ENCODE peak calls at places on chromosomes 11 and 22, in five cellular contexts. One of them, this sample, is unnamed.

GRCh38 chr22:21758465-21758864 is 22.9 kb upstream of the YPEL1 start:
- DNase-seq in fibroblast of mammary gland: no peak
- DNase-seq in mammary epithelial cell: no peak
- DNase-seq in brain microvascular endothelial cell: no peak
- DNase-seq in psoas muscle: no peak
- DNase-seq in this sample: no peak

GRCh38 chr11:2248242-2248641 is 22.1 kb downstream of the ASCL2 start:
- DNase-seq in mammary epithelial cell: no peak
- DNase-seq in brain microvascular endothelial cell: no peak
- DNase-seq in psoas muscle: peak; percentile 4
- DNase-seq in fibroblast of mammary gland: no peak
- DNase-seq in this sample: no peak

GRCh38 chr11:68946416-68947090 is 34.2 kb downstream of the MRGPRD start:
- DNase-seq in psoas muscle: no peak
- DNase-seq in mammary epithelial cell: peak; percentile 68
- DNase-seq in brain microvascular endothelial cell: peak; percentile 72
- DNase-seq in fibroblast of mammary gland: peak; percentile 82
- DNase-seq in this sample: peak; percentile 89

GRCh38 chr11:117750916-117751773 is 45.9 kb downstream of the DSCAML1 start:
- DNase-seq in fibroblast of mammary gland: no peak
- DNase-seq in brain microvascular endothelial cell: no peak
- DNase-seq in mammary epithelial cell: no peak
- DNase-seq in psoas muscle: no peak
- DNase-seq in this sample: no peak

GRCh38 chr11:127993788-127994187 is 593.6 kb downstream of the ETS1 start:
- DNase-seq in fibroblast of mammary gland: no peak
- DNase-seq in psoas muscle: no peak
- DNase-seq in brain microvascular endothelial cell: no peak
- DNase-seq in mammary epithelial cell: no peak
- DNase-seq in this sample: no peak

GRCh38 chr22:30265851-30266444 is 703 bp downstream of the OSM start:
- DNase-seq in mammary epithelial cell: no peak
- DNase-seq in fibroblast of mammary gland: peak; percentile 33
- DNase-seq in brain microvascular endothelial cell: no peak
- DNase-seq in psoas muscle: no peak
- DNase-seq in this sample: no peak

GRCh38 chr11:33262016-33262638 is 4.9 kb downstream of the HIPK3 start:
- DNase-seq in mammary epithelial cell: no peak
- DNase-seq in fibroblast of mammary gland: peak; percentile 30
- DNase-seq in brain microvascular endothelial cell: no peak
- DNase-seq in psoas muscle: no peak
- DNase-seq in this sample: peak; percentile 23

GRCh38 chr22:50435701-50436115 is 39.1 kb downstream of the SBF1 start:
- DNase-seq in brain microvascular endothelial cell: no peak
- DNase-seq in fibroblast of mammary gland: no peak
- DNase-seq in psoas muscle: peak; percentile 3
- DNase-seq in mammary epithelial cell: peak; percentile 39
- DNase-seq in this sample: no peak

GRCh38 chr11:19374189-19374588 is 133.4 kb upstream of the E2F8 start:
- DNase-seq in fibroblast of mammary gland: peak; percentile 100
- DNase-seq in psoas muscle: peak; percentile 23
- DNase-seq in mammary epithelial cell: peak; percentile 93
- DNase-seq in brain microvascular endothelial cell: peak; percentile 90
- DNase-seq in this sample: peak; percentile 83

GRCh38 chr11:123707606-123708205 is 33.8 kb downstream of the ZNF202 start:
- DNase-seq in brain microvascular endothelial cell: peak; percentile 78
- DNase-seq in psoas muscle: peak; percentile 25
- DNase-seq in mammary epithelial cell: peak; percentile 52
- DNase-seq in fibroblast of mammary gland: peak; percentile 69
- DNase-seq in this sample: peak; percentile 87

GRCh38 chr11:70020336-70021214 is 57.5 kb upstream of the ANO1 start:
- DNase-seq in fibroblast of mammary gland: peak; percentile 36
- DNase-seq in brain microvascular endothelial cell: peak; percentile 28
- DNase-seq in psoas muscle: no peak
- DNase-seq in mammary epithelial cell: no peak
- DNase-seq in this sample: no peak

GRCh38 chr11:29173660-29174062 is 843.2 kb downstream of the KCNA4 start:
- DNase-seq in brain microvascular endothelial cell: peak; percentile 50
- DNase-seq in mammary epithelial cell: peak; percentile 73
- DNase-seq in psoas muscle: no peak
- DNase-seq in fibroblast of mammary gland: peak; percentile 10
- DNase-seq in this sample: peak; percentile 92

GRCh38 chr11:66956689-66957290 is 1.4 kb downstream of the PC start:
- DNase-seq in fibroblast of mammary gland: peak; percentile 95
- DNase-seq in mammary epithelial cell: peak; percentile 81
- DNase-seq in psoas muscle: no peak
- DNase-seq in brain microvascular endothelial cell: peak; percentile 75
- DNase-seq in this sample: peak; percentile 97

GRCh38 chr11:4607111-4607510 is 920 bp downstream of the TRIM68 start:
- DNase-seq in brain microvascular endothelial cell: no peak
- DNase-seq in mammary epithelial cell: no peak
- DNase-seq in psoas muscle: no peak
- DNase-seq in fibroblast of mammary gland: peak; percentile 32
- DNase-seq in this sample: no peak

DNA sequence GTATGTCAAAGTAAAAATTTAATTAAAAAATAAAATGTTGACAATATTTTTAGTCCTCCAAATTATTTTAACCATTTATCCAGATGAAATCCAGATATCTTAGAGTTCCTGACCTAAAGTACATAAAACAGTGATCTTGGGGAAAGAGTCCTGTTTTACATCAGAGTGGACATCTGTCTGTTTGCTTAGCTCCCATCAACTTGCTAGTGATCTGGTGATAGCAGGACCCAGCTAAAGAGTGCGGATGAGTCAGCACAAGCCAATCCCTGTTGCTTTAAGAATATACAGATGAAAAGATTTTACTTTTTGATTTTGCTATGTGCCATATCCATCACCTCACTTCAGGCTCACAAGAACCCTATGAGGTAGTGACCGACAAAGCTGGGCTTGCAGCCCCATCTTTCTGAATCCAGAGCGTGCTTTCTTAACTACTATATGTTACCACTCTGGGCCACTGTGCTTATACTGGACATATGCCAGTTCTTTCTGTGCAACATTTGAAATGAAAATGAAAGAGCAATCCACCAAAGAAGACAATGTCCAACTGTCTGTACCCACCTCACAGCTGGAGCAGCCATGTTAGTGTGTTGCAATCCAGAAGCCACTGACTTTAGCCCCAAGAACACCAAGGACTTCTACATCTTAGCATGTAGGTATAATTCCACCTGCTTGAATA is 167.6 kb upstream of the SESN3 start:
- DNase-seq in fibroblast of mammary gland: peak; percentile 25
- DNase-seq in psoas muscle: no peak
- DNase-seq in brain microvascular endothelial cell: peak; percentile 54
- DNase-seq in mammary epithelial cell: peak; percentile 19
- DNase-seq in this sample: peak; percentile 57
- H3K4me3 ChIP-seq in fibroblast of mammary gland: no peak overlapping the region
- H3K4me3 ChIP-seq in psoas muscle: no peak overlapping the region
- H3K4me3 ChIP-seq in brain microvascular endothelial cell: no peak overlapping the region
- H3K4me3 ChIP-seq in mammary epithelial cell: no peak overlapping the region
- H3K4me3 ChIP-seq in this sample: no peak overlapping the region

GRCh38 chr22:37045958-37046357 is 5.6 kb upstream of the KCTD17 start:
- DNase-seq in psoas muscle: no peak
- DNase-seq in brain microvascular endothelial cell: peak; percentile 44
- DNase-seq in mammary epithelial cell: no peak
- DNase-seq in fibroblast of mammary gland: peak; percentile 46
- DNase-seq in this sample: peak; percentile 79
- TF ChIP-seq CTCF in psoas muscle: no peak
- TF ChIP-seq CTCF in brain microvascular endothelial cell: peak; percentile 72
- TF ChIP-seq CTCF in mammary epithelial cell: peak; percentile 43
- TF ChIP-seq CTCF in fibroblast of mammary gland: peak; percentile 63
- TF ChIP-seq CTCF in this sample: peak; percentile 82

GRCh38 chr11:59528741-59529140 is 17.4 kb downstream of the OR4D9 start:
- DNase-seq in brain microvascular endothelial cell: no peak
- DNase-seq in psoas muscle: no peak
- DNase-seq in mammary epithelial cell: no peak
- DNase-seq in fibroblast of mammary gland: no peak
- DNase-seq in this sample: no peak
- H3K4me3 ChIP-seq in brain microvascular endothelial cell: no peak overlapping the region
- H3K4me3 ChIP-seq in psoas muscle: no peak overlapping the region
- H3K4me3 ChIP-seq in mammary epithelial cell: no peak overlapping the region
- H3K4me3 ChIP-seq in fibroblast of mammary gland: no peak overlapping the region
- H3K4me3 ChIP-seq in this sample: no peak overlapping the region

GRCh38 chr11:73140213-73141030 is 1.7 kb downstream of the FCHSD2 start:
- DNase-seq in mammary epithelial cell: peak; percentile 27
- DNase-seq in brain microvascular endothelial cell: peak; percentile 39
- DNase-seq in psoas muscle: peak; percentile 28
- DNase-seq in fibroblast of mammary gland: peak; percentile 27
- DNase-seq in this sample: peak; percentile 60

GRCh38 chr11:73142128-73142377 is at the start of gene FCHSD2:
- DNase-seq in brain microvascular endothelial cell: no peak
- DNase-seq in mammary epithelial cell: no peak
- DNase-seq in psoas muscle: no peak
- DNase-seq in fibroblast of mammary gland: no peak
- DNase-seq in this sample: no peak

GRCh38 chr11:73143126-73143838 is 1.2 kb upstream of the FCHSD2 start:
- DNase-seq in psoas muscle: no peak
- DNase-seq in mammary epithelial cell: no peak
- DNase-seq in brain microvascular endothelial cell: no peak
- DNase-seq in fibroblast of mammary gland: no peak
- DNase-seq in this sample: peak; percentile 54

GRCh38 chr11:73141031-73141308 is 1.1 kb downstream of the FCHSD2 start:
- DNase-seq in fibroblast of mammary gland: peak; percentile 14
- DNase-seq in brain microvascular endothelial cell: no peak
- DNase-seq in psoas muscle: peak; percentile 38
- DNase-seq in mammary epithelial cell: peak; percentile 9
- DNase-seq in this sample: no peak

DNA sequence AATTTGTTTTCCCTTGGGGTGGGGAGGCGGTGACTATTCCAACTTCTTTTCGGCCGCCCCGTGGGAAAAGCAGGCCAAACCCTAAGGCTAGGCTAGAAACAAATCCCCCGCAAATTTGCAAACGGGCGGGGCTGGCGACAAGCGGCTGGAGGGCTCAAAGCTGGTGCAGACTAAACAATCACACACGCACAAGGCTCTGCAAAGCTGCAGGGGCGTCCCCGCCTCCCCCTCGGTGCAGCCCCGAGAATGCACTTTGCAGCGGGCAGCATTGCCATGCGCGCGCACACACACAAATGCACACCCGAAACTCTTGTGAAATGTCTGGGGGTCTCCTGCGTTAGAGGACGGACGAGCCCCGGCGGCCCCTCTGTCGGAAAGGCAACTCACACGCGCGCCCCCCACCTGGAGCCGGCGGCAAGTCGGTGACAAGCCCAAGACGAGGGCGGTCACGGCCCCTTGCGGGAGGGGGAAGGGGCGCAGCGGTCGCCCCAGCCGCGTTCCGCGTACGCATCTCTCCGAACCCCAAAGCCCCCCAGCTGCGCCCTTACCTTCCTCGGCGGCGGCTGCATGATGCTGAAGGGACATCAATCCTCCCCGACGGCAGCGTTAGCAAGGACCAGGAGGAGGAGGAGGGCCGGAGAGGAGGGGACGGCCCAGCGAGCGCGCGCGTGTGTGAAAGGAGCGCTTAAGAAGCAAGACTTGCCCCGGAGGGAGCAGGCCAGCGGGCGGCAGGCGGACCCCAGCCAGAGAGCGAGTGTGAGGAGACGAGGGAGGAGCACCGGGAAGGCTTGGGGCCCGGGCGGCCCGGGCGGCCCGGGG is 600 bp downstream of the FCHSD2 start:
- DNase-seq in mammary epithelial cell: peak; percentile 64
- DNase-seq in brain microvascular endothelial cell: peak; percentile 52
- DNase-seq in fibroblast of mammary gland: peak; percentile 55
- DNase-seq in psoas muscle: peak; percentile 80
- DNase-seq in this sample: peak; percentile 78
- TF ChIP-seq CTCF in mammary epithelial cell: no peak
- TF ChIP-seq CTCF in brain microvascular endothelial cell: no peak
- TF ChIP-seq CTCF in fibroblast of mammary gland: no peak
- TF ChIP-seq CTCF in psoas muscle: no peak
- TF ChIP-seq CTCF in this sample: no peak

GRCh38 chr11:77470971-77471370 is 2.9 kb downstream of the PAK1 start:
- DNase-seq in mammary epithelial cell: no peak
- DNase-seq in fibroblast of mammary gland: no peak
- DNase-seq in brain microvascular endothelial cell: no peak
- DNase-seq in psoas muscle: no peak
- DNase-seq in this sample: no peak
- H3K4me3 ChIP-seq in mammary epithelial cell: no peak overlapping the region
- H3K4me3 ChIP-seq in fibroblast of mammary gland: no peak overlapping the region
- H3K4me3 ChIP-seq in brain microvascular endothelial cell: no peak overlapping the region
- H3K4me3 ChIP-seq in psoas muscle: no peak overlapping the region
- H3K4me3 ChIP-seq in this sample: no peak overlapping the region

GRCh38 chr11:44348114-44348513 is 38.2 kb upstream of the ALX4 start:
- DNase-seq in mammary epithelial cell: no peak
- DNase-seq in psoas muscle: no peak
- DNase-seq in fibroblast of mammary gland: no peak
- DNase-seq in brain microvascular endothelial cell: no peak
- DNase-seq in this sample: no peak

GRCh38 chr11:44351006-44351660 is 41.2 kb upstream of the ALX4 start:
- DNase-seq in fibroblast of mammary gland: no peak
- DNase-seq in brain microvascular endothelial cell: no peak
- DNase-seq in psoas muscle: no peak
- DNase-seq in mammary epithelial cell: no peak
- DNase-seq in this sample: no peak

GRCh38 chr11:44349328-44349727 is 39.4 kb upstream of the ALX4 start:
- DNase-seq in psoas muscle: no peak
- DNase-seq in brain microvascular endothelial cell: no peak
- DNase-seq in fibroblast of mammary gland: no peak
- DNase-seq in mammary epithelial cell: no peak
- DNase-seq in this sample: no peak

GRCh38 chr11:44348721-44349120 is 38.8 kb upstream of the ALX4 start:
- DNase-seq in psoas muscle: no peak
- DNase-seq in fibroblast of mammary gland: no peak
- DNase-seq in brain microvascular endothelial cell: no peak
- DNase-seq in mammary epithelial cell: no peak
- DNase-seq in this sample: no peak

DNA sequence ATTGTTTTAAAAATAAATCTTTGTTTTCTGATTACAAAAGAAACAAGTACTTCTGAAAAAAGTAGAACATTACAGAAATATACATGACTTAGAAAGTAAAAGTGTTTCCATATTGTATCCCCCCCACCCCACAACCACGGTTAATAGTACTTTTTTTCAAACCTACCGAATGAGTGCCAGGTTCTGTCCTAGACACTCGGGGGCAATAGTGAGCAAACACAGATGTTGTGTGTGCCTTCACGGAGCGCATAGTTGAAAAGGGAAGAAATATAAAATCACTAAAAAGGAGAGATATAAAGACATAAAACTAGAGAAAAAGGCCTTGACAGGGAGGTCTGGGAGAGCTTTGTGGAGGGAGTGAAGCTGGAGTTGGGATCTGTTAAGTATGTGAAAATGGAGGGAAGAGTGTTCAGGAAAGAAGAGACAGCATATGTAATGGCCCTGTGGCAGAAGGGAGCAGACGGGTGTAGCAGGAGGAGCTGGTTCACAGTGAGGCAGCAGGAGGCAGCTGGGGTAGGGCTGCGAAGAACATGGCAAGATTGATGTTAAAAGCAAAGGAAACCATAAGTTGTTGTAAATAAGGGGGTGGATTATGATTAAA is 42.1 kb upstream of the ALX4 start:
- DNase-seq in mammary epithelial cell: no peak
- DNase-seq in psoas muscle: no peak
- DNase-seq in fibroblast of mammary gland: peak; percentile 10
- DNase-seq in brain microvascular endothelial cell: no peak
- DNase-seq in this sample: peak; percentile 16
- TF ChIP-seq CTCF in mammary epithelial cell: peak; percentile 31
- TF ChIP-seq CTCF in psoas muscle: no peak
- TF ChIP-seq CTCF in fibroblast of mammary gland: peak; percentile 38
- TF ChIP-seq CTCF in brain microvascular endothelial cell: peak; percentile 42
- TF ChIP-seq CTCF in this sample: peak; percentile 50